ENCODE peak calls at places on chromosomes 16 and 17, in six cellular contexts. B is astrocyte of the hippocampus; T is NCI-H460; Y is EL; L is activated naive CD8-positive, alpha-beta T cell treated with anti-CD3 and anti-CD28 coated beads for 36 hours; M is nephron progenitor cell. X is an unnamed sample.

GRCh38 chr17:78324391-78325075 is 35.3 kb downstream of the SOCS3 start:
- DNase-seq in B (peak), T (peak), Y (peak), L (peak), M (peak), X (no peak)

GRCh38 chr17:49486012-49486641 is 9.0 kb upstream of the NGFR start:
- DNase-seq in B (no peak), T (no peak), Y (no peak), L (no peak), M (peak), X (no peak)

GRCh38 chr17:41054025-41054424 is 1.0 kb downstream of the KRTAP2-2 start:
- DNase-seq in B (no peak), T (no peak), Y (no peak), L (no peak), M (no peak), X (no peak)

GRCh38 chr17:45092932-45093430 is 31.9 kb downstream of the NMT1 start:
- DNase-seq in B (peak), T (peak), Y (peak), L (no peak), M (no peak), X (peak)

GRCh38 chr17:7889166-7889584 is 586 bp downstream of the CHD3 start:
- DNase-seq in B (peak), T (peak), Y (peak), L (peak), M (peak), X (peak)

GRCh38 chr16:71205482-71206131 is 24.9 kb downstream of the HYDIN start:
- DNase-seq in B (no peak), T (no peak), Y (no peak), L (no peak), M (no peak), X (no peak)

GRCh38 chr17:20008242-20009051 is 712 bp upstream of the SPECC1 start:
- DNase-seq in B (no peak), T (no peak), Y (peak), L (peak), M (peak), X (peak)

GRCh38 chr16:63945805-63946204 is 1176.1 kb downstream of the CDH11 start:
- DNase-seq in B (peak), T (no peak), Y (no peak), L (no peak), M (no peak), X (no peak)

GRCh38 chr17:80274317-80274716 is 13.7 kb downstream of the RNF213 start:
- DNase-seq in B (no peak), T (no peak), Y (no peak), L (no peak), M (no peak), X (no peak)

GRCh38 chr17:7560172-7561027 is 1.3 kb upstream of the SENP3 start:
- DNase-seq in B (peak), T (peak), Y (peak), L (peak), M (peak), X (peak)

GRCh38 chr17:36657763-36658490 is 56.5 kb downstream of the MRM1 start:
- DNase-seq in B (peak), T (no peak), Y (no peak), L (peak), M (peak), X (peak)

GRCh38 chr16:50470687-50471086 is 77.5 kb upstream of the NKD1 start:
- DNase-seq in B (no peak), T (no peak), Y (no peak), L (no peak), M (no peak), X (no peak)

GRCh38 chr16:30715777-30716445 is 16.9 kb downstream of the SRCAP start:
- DNase-seq in B (no peak), T (no peak), Y (peak), L (peak), M (no peak), X (no peak)

GRCh38 chr17:22310717-22311686 is 618.7 kb downstream of the KCNJ18 start:
- DNase-seq in B (no peak), T (no peak), Y (no peak), L (no peak), M (no peak), X (no peak)

GRCh38 chr17:76934561-76935320 is 66.5 kb downstream of the MGAT5B start:
- DNase-seq in B (no peak), T (no peak), Y (peak), L (no peak), M (no peak), X (no peak)

GRCh38 chr17:79127534-79128135 is 53.0 kb downstream of the ENGASE start:
- DNase-seq in B (no peak), T (no peak), Y (no peak), L (no peak), M (no peak), X (no peak)

GRCh38 chr17:18004901-18005305 is 32.2 kb downstream of the DRC3 start:
- DNase-seq in B (no peak), T (no peak), Y (no peak), L (no peak), M (peak), X (no peak)

GRCh38 chr17:38600416-38600815 is 5.3 kb downstream of the SRCIN1 start:
- DNase-seq in B (no peak), T (no peak), Y (no peak), L (no peak), M (no peak), X (no peak)

GRCh38 chr17:55172612-55173011 is 92.1 kb upstream of the HLF start:
- DNase-seq in B (no peak), T (no peak), Y (no peak), L (no peak), M (no peak), X (no peak)

GRCh38 chr17:76840443-76840767 is 27.8 kb upstream of the MGAT5B start:
- DNase-seq in B (no peak), T (no peak), Y (no peak), L (no peak), M (no peak), X (no peak)

GRCh38 chr16:67544844-67545664 is 16.4 kb downstream of the RIPOR1 start:
- DNase-seq in B (no peak), T (no peak), Y (no peak), L (no peak), M (no peak), X (no peak)

GRCh38 chr16:87161822-87162676 is 155.1 kb downstream of the C16orf95 start:
- DNase-seq in B (no peak), T (no peak), Y (no peak), L (no peak), M (no peak), X (no peak)

GRCh38 chr17:7987112-7987893 is 15.1 kb upstream of the GUCY2D start:
- DNase-seq in B (no peak), T (no peak), Y (peak), L (no peak), M (no peak), X (no peak)

GRCh38 chr16:87608400-87608985 is 6.2 kb downstream of the JPH3 start:
- DNase-seq in B (peak), T (peak), Y (peak), L (peak), M (peak), X (peak)

GRCh38 chr17:18203308-18203707 is 19.7 kb downstream of the ALKBH5 start:
- DNase-seq in B (no peak), T (no peak), Y (no peak), L (no peak), M (no peak), X (no peak)

GRCh38 chr17:9054146-9054545 is 32.8 kb downstream of the NTN1 start:
- DNase-seq in B (peak), T (no peak), Y (no peak), L (no peak), M (no peak), X (no peak)

GRCh38 chr17:1312261-1312870 is 32.9 kb downstream of the TRARG1 start:
- DNase-seq in B (no peak), T (no peak), Y (no peak), L (no peak), M (peak), X (no peak)

GRCh38 chr17:44628234-44629188 is 27.8 kb upstream of the MEIOC start:
- DNase-seq in B (peak), T (no peak), Y (no peak), L (no peak), M (peak), X (no peak)

X was measured in ACHN.